ENCODE peak calls at places on chromosome 1, in five cellular contexts. H is K562, P is A549, I is heart left ventricle, J is body of pancreas. M is an unnamed sample.

GRCh38 chr1:170483041-170483440 is 48.9 kb upstream of the GORAB start:
- DNase-seq in H (no peak), P (no peak), I (no peak), J (no peak), M (no peak)

GRCh38 chr1:209246660-209247059 is 336.9 kb upstream of the CAMK1G start:
- DNase-seq in P (peak), H (no peak), J (no peak), I (no peak), M (no peak)

GRCh38 chr1:189874715-189875440 is 602.8 kb downstream of the BRINP3 start:
- DNase-seq in P (no peak), H (no peak), J (no peak), I (no peak), M (no peak)

GRCh38 chr1:176847052-176847451 is 317.5 kb downstream of the ASTN1 start:
- DNase-seq in J (no peak), I (no peak), H (peak), P (no peak), M (no peak)

GRCh38 chr1:67159233-67159632 is 7.0 kb upstream of the IL23R start:
- DNase-seq in J (no peak), I (no peak), P (no peak), H (no peak), M (no peak)

GRCh38 chr1:245177071-245177900 is 22.5 kb downstream of the KIF26B start:
- DNase-seq in P (no peak), J (peak), H (no peak), I (no peak), M (no peak)

GRCh38 chr1:45543599-45544417 is 6.8 kb upstream of the AKR1A1 start:
- DNase-seq in I (peak), J (peak), H (no peak), P (no peak), M (peak)

GRCh38 chr1:66339944-66340343 is 194.0 kb upstream of the SGIP1 start:
- DNase-seq in J (no peak), P (no peak), H (no peak), I (no peak), M (no peak)

GRCh38 chr1:10962483-10962882 is 50.0 kb upstream of the TARDBP start:
- DNase-seq in I (no peak), H (no peak), J (peak), P (no peak), M (no peak)

GRCh38 chr1:145696630-145696960 is 10.6 kb downstream of the PDZK1 start:
- DNase-seq in J (no peak), I (no peak), H (no peak), P (no peak), M (no peak)

GRCh38 chr1:209202826-209203439 is 380.6 kb upstream of the CAMK1G start:
- DNase-seq in J (no peak), I (no peak), H (peak), P (peak), M (no peak)

GRCh38 chr1:10471411-10472219 is 714 bp downstream of the DFFA start:
- DNase-seq in H (no peak), J (no peak), P (no peak), I (no peak), M (no peak)

GRCh38 chr1:29875557-29876028 is 639.3 kb downstream of the PTPRU start:
- DNase-seq in P (no peak), J (no peak), I (no peak), H (no peak), M (no peak)

GRCh38 chr1:201426395-201427310 is 5.1 kb upstream of the TNNI1 start:
- DNase-seq in H (no peak), J (no peak), I (no peak), P (no peak), M (no peak)

GRCh38 chr1:41103761-41104160 is 82.2 kb upstream of the SLFNL1 start:
- DNase-seq in J (no peak), P (no peak), H (no peak), I (no peak), M (no peak)

GRCh38 chr1:108947871-108948525 is 15.3 kb downstream of the CLCC1 start:
- DNase-seq in I (no peak), H (no peak), P (no peak), J (no peak), M (no peak)

GRCh38 chr1:46285730-46286477 is 17.5 kb downstream of the LRRC41 start:
- DNase-seq in P (no peak), I (no peak), J (no peak), H (peak), M (no peak)

GRCh38 chr1:28898267-28898955 is 16.0 kb upstream of the EPB41 start:
- DNase-seq in P (no peak), J (peak), I (no peak), H (no peak), M (no peak)

GRCh38 chr1:150066838-150067183 is 765 bp upstream of the VPS45 start:
- DNase-seq in J (peak), P (peak), I (peak), H (peak), M (peak)

GRCh38 chr1:109761227-109762038 is 2.3 kb downstream of the EPS8L3 start:
- DNase-seq in I (no peak), H (no peak), J (peak), P (no peak), M (peak)

GRCh38 chr1:193338194-193338593 is 151.8 kb upstream of the B3GALT2 start:
- DNase-seq in I (no peak), J (no peak), H (no peak), P (no peak), M (no peak)

GRCh38 chr1:58717979-58718378 is 18.1 kb upstream of the MYSM1 start:
- DNase-seq in I (no peak), H (no peak), P (no peak), J (no peak), M (no peak)

GRCh38 chr1:66274634-66275033 is 259.3 kb upstream of the SGIP1 start:
- DNase-seq in I (no peak), J (no peak), H (no peak), P (no peak), M (no peak)

GRCh38 chr1:83554174-83554573 is 444.8 kb downstream of the TTLL7 start:
- DNase-seq in P (no peak), H (no peak), J (no peak), I (no peak), M (no peak)

GRCh38 chr1:156591432-156592157 is at the start of gene NAXE:
- DNase-seq in J (peak), P (peak), H (peak), I (peak), M (peak)

GRCh38 chr1:171850951-171851350 is 9.7 kb downstream of the DNM3 start:
- DNase-seq in J (peak), H (no peak), I (no peak), P (no peak), M (no peak)

GRCh38 chr1:1234180-1234808 is 2.3 kb downstream of the B3GALT6 start:
- DNase-seq in J (no peak), H (no peak), P (no peak), I (no peak), M (no peak)

GRCh38 chr1:45205000-45205909 is 1.1 kb downstream of the ZSWIM5 start:
- DNase-seq in J (peak), H (peak), P (peak), I (peak), M (peak)

GRCh38 chr1:46603858-46604549 is at the start of gene MKNK1:
- DNase-seq in I (peak), H (peak), P (peak), J (peak), M (peak)

GRCh38 chr1:45953934-45954333 is 150.5 kb downstream of the MAST2 start:
- DNase-seq in J (no peak), P (no peak), I (no peak), H (no peak), M (no peak)

GRCh38 chr1:174875306-174875705 is 124.4 kb upstream of the CACYBP start:
- DNase-seq in I (no peak), J (peak), H (peak), P (no peak), M (peak)

GRCh38 chr1:179599623-179600249 is 8.1 kb downstream of the TDRD5 start:
- DNase-seq in I (no peak), P (peak), J (peak), H (peak), M (peak)

GRCh38 chr1:224333309-224333926 is 3.4 kb upstream of the NVL start:
- DNase-seq in P (no peak), I (no peak), H (peak), J (no peak), M (no peak)

GRCh38 chr1:169180167-169180566 is 73.7 kb downstream of the ATP1B1 start:
- DNase-seq in P (no peak), J (no peak), H (no peak), I (no peak), M (no peak)

GRCh38 chr1:239368436-239369109 is 17.8 kb upstream of the CHRM3 start:
- DNase-seq in P (no peak), J (peak), H (no peak), I (no peak), M (peak)

GRCh38 chr1:226111109-226111864 is 48.8 kb downstream of the H3-3A start:
- DNase-seq in J (peak), H (peak), I (no peak), P (no peak), M (no peak)

GRCh38 chr1:227762231-227762911 is 27.1 kb downstream of the SNAP47 start:
- DNase-seq in P (peak), J (peak), I (peak), H (peak), M (peak)

GRCh38 chr1:176843352-176844297 is 320.9 kb downstream of the ASTN1 start:
- DNase-seq in P (no peak), I (no peak), J (peak), H (peak), M (no peak)

GRCh38 chr1:178513278-178513983 is 522 bp downstream of the TEX35 start:
- DNase-seq in H (no peak), P (no peak), I (peak), J (no peak), M (peak)

GRCh38 chr1:203860396-203860951 is 925 bp upstream of the SNRPE start:
- DNase-seq in J (peak), I (peak), H (no peak), P (no peak), M (peak)

GRCh38 chr1:203858055-203858454 is 3.3 kb upstream of the SNRPE start:
- DNase-seq in I (no peak), H (no peak), P (no peak), J (no peak), M (no peak)

GRCh38 chr1:203858975-203859374 is 2.4 kb upstream of the SNRPE start:
- DNase-seq in I (no peak), P (no peak), J (no peak), H (no peak), M (no peak)

GRCh38 chr1:203861379-203862184 is at the start of gene SNRPE:
- DNase-seq in J (peak), P (peak), H (peak), I (peak), M (peak)
- TF ChIP-seq POLR2A in J (peak), P (peak), H (peak), I (no peak), M (peak)

DNA sequence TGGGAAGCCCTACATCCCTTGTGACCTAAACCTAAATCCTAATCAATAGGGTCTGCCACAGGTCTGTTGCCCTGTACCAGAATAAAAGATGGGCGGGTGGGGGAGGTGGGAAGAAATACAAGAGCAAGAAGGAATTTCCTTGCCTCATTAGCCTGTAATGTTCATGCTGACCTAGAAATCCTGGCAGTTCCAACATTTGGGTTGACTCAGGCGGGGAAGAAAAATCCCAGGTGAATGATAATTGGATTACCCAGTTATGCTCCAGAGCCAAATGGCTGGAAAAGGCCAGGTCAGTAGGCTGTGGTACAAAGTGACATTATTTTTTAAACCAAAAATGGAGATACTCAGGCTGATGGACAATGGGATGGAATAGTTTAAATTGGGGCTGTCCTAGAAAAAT is 27.3 kb upstream of the A3GALT2 start:
- DNase-seq in H (no peak), J (no peak), P (no peak), I (no peak), M (no peak)
- H3K27ac ChIP-seq in H (no peak), J (peak), P (peak), I (peak), M (peak)

DNA sequence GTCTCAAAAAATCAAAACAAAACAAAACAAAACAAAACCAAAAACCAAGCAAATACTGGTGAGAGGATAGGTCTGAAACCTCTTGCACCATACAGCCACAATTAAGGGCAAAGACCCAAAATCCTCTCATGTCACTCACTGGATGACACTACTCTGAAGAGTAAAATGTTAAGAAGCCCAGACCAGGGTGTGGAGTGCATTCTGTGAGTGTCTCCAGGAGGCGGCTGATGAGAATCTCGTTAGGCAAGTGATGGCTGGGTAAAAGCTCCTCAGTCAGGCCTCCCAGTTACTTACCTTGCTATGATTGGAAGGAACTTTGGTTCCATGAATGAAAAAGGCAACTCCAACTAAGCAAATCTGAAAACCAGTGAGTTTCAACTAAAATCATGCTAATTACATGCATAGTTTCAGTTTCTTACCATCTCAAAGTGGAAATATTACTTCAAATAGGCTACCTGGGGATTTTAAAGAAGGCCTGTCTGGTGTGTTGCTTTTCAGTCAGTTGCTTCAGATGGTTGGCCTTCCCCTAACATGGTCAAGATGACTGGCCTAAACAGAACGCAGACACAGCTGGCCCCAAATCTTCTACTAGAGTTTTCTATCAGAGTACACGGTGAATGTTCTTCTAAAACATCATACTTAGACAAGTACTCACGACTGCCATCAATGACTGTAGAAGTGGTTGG is 95.1 kb downstream of the KIAA0319L start:
- DNase-seq in H (no peak), P (no peak), I (no peak), J (no peak), M (no peak)
- TF ChIP-seq POLR2A in H (no peak), P (no peak), I (no peak), J (no peak), M (no peak)

GRCh38 chr1:162139398-162139685 is 69.9 kb downstream of the NOS1AP start:
- DNase-seq in I (no peak), H (no peak), J (no peak), P (no peak), M (no peak)
- H3K27ac ChIP-seq in I (no peak), H (no peak), J (no peak), P (no peak), M (no peak)

DNA sequence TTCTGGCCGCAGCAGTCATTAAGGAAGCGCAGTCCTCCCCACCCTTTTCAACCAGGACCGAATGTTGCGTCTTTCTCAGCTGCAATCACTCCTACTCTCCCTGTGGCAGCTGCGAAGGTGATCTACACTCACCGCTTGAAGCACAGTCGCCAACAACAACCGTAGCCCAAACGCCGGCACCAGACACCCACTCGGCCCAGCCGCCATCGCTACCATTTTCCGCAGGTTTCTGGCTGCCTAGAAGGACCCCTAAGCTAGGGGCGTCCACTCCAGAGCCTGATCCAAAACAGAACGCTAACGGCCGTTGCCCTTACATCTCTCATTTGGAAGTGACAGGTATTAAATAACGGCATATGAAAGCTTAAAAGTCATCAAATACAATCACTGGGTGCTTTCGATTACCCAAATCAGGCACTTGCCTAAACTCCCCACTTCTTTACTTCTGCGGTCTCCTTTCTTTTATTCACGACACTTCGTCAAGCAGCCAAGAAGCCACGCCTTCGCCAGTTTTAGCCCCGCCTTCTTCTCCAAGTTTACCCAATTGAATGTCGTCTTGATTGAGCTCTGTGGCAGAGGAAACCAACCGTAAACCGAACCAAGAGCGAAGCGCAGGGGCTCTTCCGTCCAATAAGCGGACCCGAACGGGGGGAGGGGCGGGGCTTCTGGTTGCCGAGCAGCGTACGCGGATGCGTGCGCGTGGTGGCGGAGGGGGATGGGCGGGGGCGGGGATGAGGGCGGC is at the start of gene SELENOF:
- DNase-seq in J (peak), P (peak), I (peak), H (peak), M (peak)
- TF ChIP-seq POLR2A in J (peak), P (peak), I (peak), H (peak), M (peak)

DNA sequence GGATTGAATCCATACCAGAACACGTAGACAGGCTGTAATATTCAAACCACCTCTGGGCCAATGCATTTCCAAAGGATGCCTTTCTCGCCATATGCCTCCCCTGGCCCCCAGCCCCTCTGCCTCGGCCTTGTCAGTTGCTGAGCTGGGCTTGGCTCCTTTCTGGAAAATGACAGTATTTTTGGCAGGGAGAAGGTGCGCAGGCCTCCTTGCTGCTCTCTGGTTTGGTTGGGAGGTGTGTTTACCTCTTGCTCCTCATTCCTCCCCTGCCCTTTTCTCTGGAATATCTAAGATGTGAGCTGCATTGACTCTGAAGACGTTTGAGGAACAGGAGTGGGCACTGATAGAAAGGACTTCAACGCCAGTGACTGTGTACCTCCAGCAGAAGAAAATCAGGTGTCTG is 26.0 kb upstream of the CNTN2 start:
- DNase-seq in H (no peak), I (no peak), P (no peak), J (no peak), M (no peak)
- H3K27ac ChIP-seq in H (no peak), I (no peak), P (no peak), J (no peak), M (no peak)

GRCh38 chr1:52357397-52357796 is 8.6 kb downstream of the CC2D1B start:
- DNase-seq in J (no peak), P (no peak), H (no peak), I (no peak), M (no peak)
- TF ChIP-seq POLR2A in J (no peak), P (no peak), H (peak), I (no peak), M (no peak)

GRCh38 chr1:5465281-5465680 is 526.9 kb downstream of the NPHP4 start:
- DNase-seq in I (no peak), P (no peak), H (no peak), J (peak), M (no peak)
- H3K27ac ChIP-seq in I (no peak), P (no peak), H (no peak), J (peak), M (no peak)

GRCh38 chr1:246566128-246566807 is at the start of the genes CNST and TFB2M:
- DNase-seq in I (peak), J (peak), H (peak), P (peak), M (peak)
- TF ChIP-seq POLR2A in I (peak), J (peak), H (peak), P (peak), M (peak)

GRCh38 chr1:93353286-93353685 is 7.6 kb downstream of the DR1 start:
- DNase-seq in H (no peak), J (no peak), P (no peak), I (no peak), M (no peak)

GRCh38 chr1:93354749-93355148 is 9.0 kb downstream of the DR1 start:
- DNase-seq in I (no peak), J (no peak), P (no peak), H (no peak), M (no peak)

GRCh38 chr1:93350875-93351274 is 5.2 kb downstream of the DR1 start:
- DNase-seq in J (no peak), P (no peak), H (no peak), I (no peak), M (no peak)

GRCh38 chr1:93350322-93350721 is 4.6 kb downstream of the DR1 start:
- DNase-seq in H (no peak), J (no peak), P (no peak), I (no peak), M (no peak)

DNA sequence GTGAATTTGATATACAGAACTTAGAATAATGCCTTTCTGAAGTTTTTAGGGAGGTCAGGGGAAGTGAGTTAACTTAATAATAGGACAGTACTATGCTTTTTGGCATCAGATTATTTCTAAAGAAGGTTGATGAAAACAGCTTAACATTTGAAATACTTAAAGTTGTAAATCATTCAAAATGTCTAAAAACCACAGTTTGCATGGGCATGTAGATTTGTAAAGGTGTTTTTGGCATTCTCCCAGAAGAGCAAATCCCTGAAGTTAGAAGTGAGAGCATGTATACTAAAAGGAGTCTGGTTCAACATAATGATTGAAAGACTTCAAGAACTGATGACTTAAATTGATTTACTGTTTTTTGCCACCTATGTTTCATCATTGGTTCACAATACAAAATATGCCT is 6.7 kb downstream of the DR1 start:
- DNase-seq in H (no peak), P (no peak), J (no peak), I (no peak), M (no peak)
- H3K27ac ChIP-seq in H (no peak), P (no peak), J (no peak), I (no peak), M (no peak)

M was measured in transverse colon.